ENCODE peak calls at places on chromosome 16, in four cellular contexts. B is WTC11, K is GM12878, A is K562. L is an unnamed sample.

GRCh38 chr16:29232811-29233704 is 173.5 kb downstream of the NPIPB11 start:
- DNase-seq in K (no peak), B (no peak), A (no peak), L (no peak)

GRCh38 chr16:83935005-83935857 is 17.8 kb upstream of the OSGIN1 start:
- DNase-seq in K (no peak), B (no peak), A (no peak), L (no peak)

GRCh38 chr16:64380751-64381150 is 741.1 kb downstream of the CDH11 start:
- DNase-seq in B (peak; percentile 46), A (no peak), K (no peak), L (no peak)

GRCh38 chr16:74862743-74863244 is 88.2 kb upstream of the FA2H start:
- DNase-seq in K (peak; percentile 45), A (peak; percentile 73), B (no peak), L (peak; percentile 66)

GRCh38 chr16:882256-882655 is 81.7 kb upstream of the GNG13 start:
- DNase-seq in A (no peak), B (no peak), K (no peak), L (no peak)

GRCh38 chr16:1461146-1461545 is 13.7 kb downstream of the CLCN7 start:
- DNase-seq in A (no peak), K (no peak), B (no peak), L (no peak)

GRCh38 chr16:58348986-58349385 is 43.3 kb upstream of the GINS3 start:
- DNase-seq in B (no peak), K (no peak), A (no peak), L (no peak)

GRCh38 chr16:19393226-19394074 is 24.2 kb upstream of the TMC5 start:
- DNase-seq in K (no peak), A (no peak), B (no peak), L (no peak)

GRCh38 chr16:16925432-16925831 is 545.3 kb downstream of the XYLT1 start:
- DNase-seq in K (no peak), A (peak; percentile 20), B (no peak), L (no peak)

GRCh38 chr16:89573826-89574680 is 1.5 kb upstream of the CPNE7 start:
- DNase-seq in A (no peak), K (no peak), B (peak; percentile 43), L (no peak)

GRCh38 chr16:51641191-51641765 is 490.2 kb upstream of the SALL1 start:
- DNase-seq in A (no peak), K (no peak), B (no peak), L (no peak)

GRCh38 chr16:84827131-84827574 is 7.4 kb downstream of the CRISPLD2 start:
- DNase-seq in A (no peak), K (no peak), B (no peak), L (no peak)

GRCh38 chr16:57720142-57720575 is 15.4 kb upstream of the KATNB1 start:
- DNase-seq in K (no peak), B (peak; percentile 56), A (peak; percentile 70), L (peak; percentile 72)

GRCh38 chr16:4788489-4788889 is 344 bp upstream of the SEPTIN12 start:
- DNase-seq in A (no peak), K (no peak), B (no peak), L (peak; percentile 64)

GRCh38 chr16:22674832-22675191 is 139.2 kb upstream of the HS3ST2 start:
- DNase-seq in K (no peak), A (no peak), B (no peak), L (no peak)

GRCh38 chr16:17836868-17837602 is 366.3 kb upstream of the XYLT1 start:
- DNase-seq in A (peak; percentile 7), B (peak; percentile 30), K (no peak), L (peak; percentile 18)

GRCh38 chr16:58586340-58587030 is 43.1 kb downstream of the CNOT1 start:
- DNase-seq in B (no peak), K (no peak), A (no peak), L (no peak)

GRCh38 chr16:89612415-89612814 is 1.0 kb upstream of the DPEP1 start:
- DNase-seq in K (no peak), B (no peak), A (no peak), L (no peak)

GRCh38 chr16:31568577-31569359 is 41.1 kb downstream of the AHSP start:
- DNase-seq in K (no peak), A (no peak), B (peak; percentile 13), L (no peak)

GRCh38 chr16:59698341-59698979 is 964.3 kb upstream of the GOT2 start:
- DNase-seq in K (no peak), B (no peak), A (no peak), L (no peak)

GRCh38 chr16:29961127-29961478 is 776 bp upstream of the TMEM219 start:
- DNase-seq in A (no peak), B (no peak), K (no peak), L (no peak)

GRCh38 chr16:29665294-29666077 is 2.4 kb downstream of the SPN start:
- DNase-seq in B (no peak), A (peak; percentile 45), K (no peak), L (no peak)

GRCh38 chr16:66416136-66416535 is 11.0 kb upstream of the BEAN1 start:
- DNase-seq in B (no peak), K (no peak), A (no peak), L (no peak)

GRCh38 chr16:29844575-29845331 is 18.3 kb downstream of the CDIPT start:
- DNase-seq in A (no peak), B (no peak), K (no peak), L (no peak)

GRCh38 chr16:89564476-89565255 is 4.2 kb downstream of the RPL13 start:
- DNase-seq in A (no peak), K (no peak), B (peak; percentile 58), L (peak; percentile 53)

GRCh38 chr16:61412562-61412961 is 623.7 kb downstream of the CDH8 start:
- DNase-seq in B (no peak), A (no peak), K (no peak), L (no peak)

GRCh38 chr16:11805556-11805955 is 8.5 kb upstream of the ZC3H7A start:
- DNase-seq in B (no peak), A (no peak), K (no peak), L (no peak)

GRCh38 chr16:4364196-4365013 is 7.2 kb upstream of the VASN start:
- DNase-seq in A (no peak), K (no peak), B (no peak), L (no peak)

GRCh38 chr16:64390102-64390501 is 731.8 kb downstream of the CDH11 start:
- DNase-seq in A (no peak), K (no peak), B (no peak), L (no peak)

GRCh38 chr16:76947694-76948093 is 243.3 kb upstream of the MON1B start:
- DNase-seq in B (no peak), K (no peak), A (no peak), L (no peak)

GRCh38 chr16:74224828-74225227 is 71.8 kb upstream of the PSMD7 start:
- DNase-seq in B (no peak), K (no peak), A (no peak), L (no peak)

GRCh38 chr16:57609541-57610401 is 18.7 kb upstream of the ADGRG1 start:
- DNase-seq in K (peak; percentile 83), A (no peak), B (no peak), L (no peak)

GRCh38 chr16:89949121-89949742 is 677 bp downstream of the DEF8 start:
- DNase-seq in A (peak; percentile 70), K (no peak), B (no peak), L (no peak)

GRCh38 chr16:1265090-1265630 is 9.3 kb downstream of the TPSD1 start:
- DNase-seq in B (no peak), A (no peak), K (no peak), L (no peak)

GRCh38 chr16:85541181-85541580 is 71.9 kb upstream of the GSE1 start:
- DNase-seq in B (no peak), A (no peak), K (no peak), L (no peak)

GRCh38 chr16:89073346-89074221 is 20.1 kb upstream of the ACSF3 start:
- DNase-seq in B (no peak), K (no peak), A (no peak), L (no peak)

GRCh38 chr16:69193860-69194259 is 6.9 kb downstream of the SNTB2 start:
- DNase-seq in A (no peak), B (no peak), K (no peak), L (peak; percentile 61)
- TF ChIP-seq CBFB in A (no peak), B (no peak), K (no peak), L (no peak)

GRCh38 chr16:78505544-78506371 is 406.3 kb downstream of the WWOX start:
- DNase-seq in K (no peak), A (no peak), B (peak; percentile 17), L (peak; percentile 80)

GRCh38 chr16:78504391-78504945 is 405.0 kb downstream of the WWOX start:
- DNase-seq in A (no peak), K (no peak), B (no peak), L (no peak)

GRCh38 chr16:78501744-78502143 is 402.3 kb downstream of the WWOX start:
- DNase-seq in K (no peak), B (no peak), A (no peak), L (no peak)

GRCh38 chr16:78500659-78501226 is 401.3 kb downstream of the WWOX start:
- DNase-seq in K (no peak), A (no peak), B (no peak), L (peak; percentile 48)

GRCh38 chr16:78503501-78504110 is 404.2 kb downstream of the WWOX start:
- DNase-seq in K (no peak), B (peak; percentile 36), A (peak; percentile 70), L (peak; percentile 61)
- TF ChIP-seq CBFB in K (no peak), B (no peak), A (no peak), L (no peak)

DNA sequence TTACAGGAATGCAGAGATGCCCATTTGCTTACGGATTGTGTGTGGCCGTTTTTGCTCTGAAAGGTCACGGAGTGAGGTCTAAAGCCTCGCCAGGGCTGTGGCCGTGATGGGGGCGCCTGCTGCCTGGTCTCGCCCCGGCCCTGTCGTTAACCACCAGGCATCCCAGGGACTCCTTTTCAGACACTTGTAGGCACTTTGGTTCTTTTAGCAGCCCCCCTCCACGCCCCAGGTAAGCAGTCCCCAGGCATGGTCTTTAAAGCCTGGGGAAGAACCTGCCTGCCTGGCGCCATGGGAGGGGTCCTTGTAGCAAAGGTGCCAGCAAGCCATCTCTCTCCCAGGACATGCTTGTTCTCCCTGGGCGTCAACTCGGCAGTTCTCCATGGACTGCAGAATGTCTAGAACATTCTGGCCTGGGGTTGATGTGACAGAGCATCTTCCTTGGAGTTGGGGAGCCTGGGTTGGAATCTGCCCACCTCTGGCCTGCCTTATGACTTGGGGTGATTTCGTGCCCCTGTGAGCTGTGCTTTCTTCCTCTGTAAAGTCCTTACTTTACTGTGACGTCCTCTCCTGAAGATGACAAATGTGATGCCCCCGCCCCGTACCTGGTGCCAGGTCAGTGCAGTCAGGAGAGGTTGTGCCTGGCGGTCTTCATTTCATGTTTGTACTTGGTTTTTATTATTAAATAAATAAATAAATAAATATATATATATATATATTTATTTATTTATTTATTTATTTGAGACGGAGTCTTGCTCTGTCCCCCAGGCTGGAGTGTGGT is 5.4 kb downstream of the KCTD5 start:
- DNase-seq in A (peak; percentile 7), B (no peak), K (no peak), L (no peak)
- TF ChIP-seq CBFB in A (no peak), B (no peak), K (no peak), L (no peak)

DNA sequence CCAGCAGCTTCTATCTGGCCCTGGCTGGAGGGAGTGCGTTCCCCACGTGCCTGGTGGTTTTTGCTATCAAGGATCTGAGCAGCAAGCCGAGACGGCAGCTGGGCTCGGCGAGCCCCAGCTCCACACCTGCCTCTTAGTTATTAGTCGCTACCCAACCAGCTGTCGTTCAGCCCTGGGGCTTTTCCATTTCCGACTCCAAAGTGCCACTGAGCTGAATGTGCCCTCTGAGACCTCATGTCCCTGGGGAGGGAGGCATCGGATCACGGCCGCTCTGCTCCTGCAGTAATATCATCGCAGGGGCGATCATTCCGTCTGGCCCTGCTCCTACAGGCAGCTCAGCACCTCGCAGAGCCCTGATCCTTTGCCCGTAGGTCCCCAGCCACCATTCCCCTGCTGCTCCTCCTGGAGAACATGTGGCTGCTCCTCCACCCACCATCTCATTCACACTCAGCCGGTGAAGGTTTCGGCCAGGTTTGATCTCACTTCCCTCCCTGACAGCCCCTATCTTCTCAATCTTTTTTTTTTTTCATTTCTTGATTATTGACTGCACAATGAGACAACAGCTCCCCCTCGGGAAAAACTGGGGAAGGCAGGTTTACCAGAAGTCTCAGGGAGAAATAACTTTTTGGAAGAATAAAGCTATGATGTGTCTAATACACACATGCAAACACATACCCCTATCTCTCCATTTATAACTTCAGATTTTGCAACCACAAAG is 86.7 kb downstream of the ZFHX3 start:
- DNase-seq in A (peak; percentile 27), B (no peak), K (no peak), L (no peak)
- TF ChIP-seq CBFB in A (no peak), B (no peak), K (no peak), L (no peak)